ENCODE peak calls at places on chromosomes 3 and 15, in six cellular contexts. N is PC-3; Z is H9; O is CD8-positive, alpha-beta T cell; U is thoracic aorta; C is BE2C. Y is an unnamed sample.

GRCh38 chr3:7788881-7789280 is 712.7 kb upstream of the LMCD1 start:
- DNase-seq in N (no peak), Z (peak; percentile 33), O (no peak), U (no peak), C (no peak), Y (no peak)

GRCh38 chr3:117997201-117998049 is 1037.2 kb downstream of the IGSF11 start:
- DNase-seq in N (peak; percentile 81), Z (peak; percentile 91), O (no peak), U (peak; percentile 15), C (peak; percentile 88), Y (peak; percentile 18)

GRCh38 chr3:151795276-151795675 is 18.6 kb upstream of the AADAC start:
- DNase-seq in N (peak; percentile 97), Z (no peak), O (no peak), U (no peak), C (no peak), Y (no peak)

GRCh38 chr3:65666426-65667091 is 372.2 kb downstream of the MAGI1 start:
- DNase-seq in N (peak; percentile 67), Z (no peak), O (no peak), U (no peak), C (no peak), Y (no peak)

GRCh38 chr3:56122911-56123310 is 345.4 kb downstream of the ERC2 start:
- DNase-seq in N (no peak), Z (no peak), O (no peak), U (no peak), C (no peak), Y (no peak)

GRCh38 chr3:71926242-71926560 is 141.3 kb upstream of the PROK2 start:
- DNase-seq in N (peak; percentile 74), Z (peak; percentile 92), O (no peak), U (no peak), C (no peak), Y (no peak)

GRCh38 chr15:30979457-30979856 is 12.0 kb downstream of the MTMR10 start:
- DNase-seq in N (no peak), Z (no peak), O (no peak), U (no peak), C (no peak), Y (no peak)

GRCh38 chr3:187999821-188000220 is 154.1 kb upstream of the LPP start:
- DNase-seq in N (no peak), Z (no peak), O (peak; percentile 28), U (no peak), C (no peak), Y (no peak)

GRCh38 chr15:84721381-84721780 is 5.4 kb upstream of the SEC11A start:
- DNase-seq in N (no peak), Z (no peak), O (peak; percentile 13), U (no peak), C (no peak), Y (no peak)

GRCh38 chr3:141372656-141373055 is 4.4 kb downstream of the ZBTB38 start:
- DNase-seq in N (no peak), Z (no peak), O (no peak), U (no peak), C (no peak), Y (no peak)

GRCh38 chr3:182525975-182526374 is 267.3 kb upstream of the ATP11B start:
- DNase-seq in N (no peak), Z (no peak), O (no peak), U (no peak), C (no peak), Y (no peak)

GRCh38 chr3:5226783-5227182 is 39.3 kb downstream of the EDEM1 start:
- DNase-seq in N (peak; percentile 64), Z (no peak), O (no peak), U (no peak), C (no peak), Y (no peak)

GRCh38 chr3:67648229-67648628 is 6.2 kb downstream of the SUCLG2 start:
- DNase-seq in N (no peak), Z (no peak), O (no peak), U (no peak), C (no peak), Y (no peak)

GRCh38 chr3:184808021-184808420 is 3.9 kb upstream of the VPS8 start:
- DNase-seq in N (no peak), Z (peak; percentile 81), O (no peak), U (no peak), C (peak; percentile 52), Y (no peak)

GRCh38 chr15:39213385-39213840 is 367.5 kb upstream of the THBS1 start:
- DNase-seq in N (peak; percentile 83), Z (peak; percentile 94), O (no peak), U (no peak), C (no peak), Y (no peak)

GRCh38 chr3:13197281-13197680 is 124.1 kb upstream of the IQSEC1 start:
- DNase-seq in N (no peak), Z (no peak), O (no peak), U (no peak), C (no peak), Y (no peak)
- TF ChIP-seq CTCF in N (no peak), Z (no peak), O (no peak), U (no peak), C (no peak), Y (no peak)

GRCh38 chr15:96358006-96358794 is 27.7 kb downstream of the NR2F2 start:
- DNase-seq in N (no peak), Z (peak; percentile 37), O (no peak), U (no peak), C (no peak), Y (no peak)
- H3K27me3 ChIP-seq in N (no peaks in the 10 kb centered on the region), Z (peaks cover 97% of the 10 kb centered on the region), O (peaks cover 55% of the 10 kb centered on the region), U (no peaks in the 10 kb centered on the region), C (peaks cover 87% of the 10 kb centered on the region), Y (peaks cover 64% of the 10 kb centered on the region)

GRCh38 chr3:119762876-119763275 is 19.0 kb upstream of the NR1I2 start:
- DNase-seq in N (no peak), Z (no peak), O (no peak), U (no peak), C (no peak), Y (no peak)
- TF ChIP-seq CTCF in N (no peak), Z (no peak), O (no peak), U (no peak), C (no peak), Y (no peak)

DNA sequence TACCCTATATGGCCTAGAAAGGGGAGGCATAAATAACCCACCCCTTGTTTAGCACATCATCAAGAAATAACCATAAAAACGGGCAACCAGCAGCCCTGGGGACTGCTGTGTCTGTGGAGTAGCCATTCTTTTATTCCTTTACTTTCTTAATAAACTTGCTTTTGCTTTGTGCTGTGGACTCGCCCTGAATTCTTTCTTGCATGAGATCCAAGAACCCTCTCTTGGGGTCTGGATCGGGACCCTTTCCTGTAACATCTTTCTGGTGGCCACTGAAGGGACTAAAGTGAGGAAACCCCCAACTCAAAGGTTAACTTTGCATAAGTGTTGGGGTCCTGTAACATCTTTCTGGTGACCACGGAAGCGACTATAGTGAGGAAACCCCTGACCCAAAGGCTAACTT is 15.7 kb upstream of the HHATL start:
- DNase-seq in N (no peak), Z (peak; percentile 4), O (no peak), U (no peak), C (no peak), Y (no peak)
- H3K27me3 ChIP-seq in N (no peaks in the 10 kb centered on the region), Z (no peaks in the 10 kb centered on the region), O (no peaks in the 10 kb centered on the region), U (no peaks in the 10 kb centered on the region), C (no peaks in the 10 kb centered on the region), Y (no peaks in the 10 kb centered on the region)

GRCh38 chr15:69160976-69161877 is 792 bp downstream of the GLCE start:
- DNase-seq in N (peak; percentile 13), Z (peak; percentile 45), O (peak; percentile 32), U (no peak), C (peak; percentile 57), Y (no peak)
- TF ChIP-seq CTCF in N (peak; percentile 48), Z (peak; percentile 13), O (no peak), U (peak; percentile 8), C (peak; percentile 43), Y (peak; percentile 34)

GRCh38 chr3:62677926-62678325 is 197.3 kb downstream of the CADPS start:
- DNase-seq in N (no peak), Z (no peak), O (no peak), U (no peak), C (no peak), Y (no peak)
- H3K27me3 ChIP-seq in N (no peaks in the 10 kb centered on the region), Z (no peaks in the 10 kb centered on the region), O (no peaks in the 10 kb centered on the region), U (no peaks in the 10 kb centered on the region), C (no peaks in the 10 kb centered on the region), Y (no peaks in the 10 kb centered on the region)

DNA sequence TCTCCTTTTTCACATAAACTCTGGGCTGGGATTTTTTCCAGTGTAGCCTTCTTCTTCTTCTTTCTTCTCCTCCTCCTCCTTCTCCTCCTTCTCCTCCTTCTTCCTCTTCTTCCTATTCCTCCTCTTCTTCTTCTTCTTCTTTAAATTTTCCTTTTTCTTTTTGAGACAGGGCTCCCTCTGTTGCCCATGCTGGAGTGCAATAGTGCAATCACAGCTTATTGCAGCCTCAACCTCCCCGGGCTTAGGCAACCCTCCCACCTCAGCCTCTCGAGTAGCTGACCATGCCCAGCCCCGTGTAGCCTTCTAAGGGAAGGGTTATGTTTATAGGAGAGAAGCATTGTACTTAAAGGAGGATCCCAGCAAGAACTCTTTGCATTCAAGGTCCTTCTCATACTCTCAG is 24.0 kb upstream of the MYO1E start:
- DNase-seq in N (no peak), Z (no peak), O (no peak), U (no peak), C (no peak), Y (no peak)
- TF ChIP-seq CTCF in N (no peak), Z (no peak), O (no peak), U (no peak), C (no peak), Y (no peak)

GRCh38 chr3:196639517-196640500 is at the start of gene NRROS:
- DNase-seq in N (no peak), Z (peak; percentile 74), O (peak; percentile 58), U (no peak), C (peak; percentile 56), Y (peak; percentile 28)
- H3K27me3 ChIP-seq in N (peaks cover 18% of the 10 kb centered on the region), Z (no peaks in the 10 kb centered on the region), O (no peaks in the 10 kb centered on the region), U (no peaks in the 10 kb centered on the region), C (no peaks in the 10 kb centered on the region), Y (peaks cover 10% of the 10 kb centered on the region)

GRCh38 chr15:63461230-63461629 is 43.2 kb upstream of the USP3 start:
- DNase-seq in N (no peak), Z (peak; percentile 81), O (no peak), U (no peak), C (no peak), Y (no peak)
- TF ChIP-seq CTCF in N (no peak), Z (peak; percentile 66), O (no peak), U (no peak), C (no peak), Y (no peak)